ENCODE peak calls at places on chromosomes 7 and 10, in five cellular contexts. E is SJSA1; I is endodermal cell; F is AG04450; O is CD4-positive, alpha-beta T cell. G is an unnamed sample.

GRCh38 chr10:110171032-110171431 is 36.4 kb upstream of the MXI1 start:
- DNase-seq in E (peak), I (peak), F (no peak), O (no peak), G (no peak)

GRCh38 chr10:2921956-2922680 is 145.2 kb upstream of the PFKP start:
- DNase-seq in E (no peak), I (peak), F (no peak), O (no peak), G (no peak)

GRCh38 chr10:58516118-58516517 is 3.4 kb downstream of the BICC1 start:
- DNase-seq in E (no peak), I (no peak), F (no peak), O (no peak), G (no peak)

GRCh38 chr7:103127006-103127405 is 21.9 kb downstream of the NAPEPLD start:
- DNase-seq in E (no peak), I (no peak), F (no peak), O (no peak), G (no peak)

GRCh38 chr10:126062132-126063032 is 166.0 kb downstream of the FANK1 start:
- DNase-seq in E (peak), I (no peak), F (peak), O (no peak), G (peak)

GRCh38 chr7:17943006-17943405 is 2.7 kb upstream of the SNX13 start:
- DNase-seq in E (no peak), I (no peak), F (no peak), O (no peak), G (no peak)

GRCh38 chr10:5518143-5518542 is 6.6 kb upstream of the CALML3 start:
- DNase-seq in E (no peak), I (peak), F (no peak), O (no peak), G (peak)

GRCh38 chr10:43227911-43228782 is 38.7 kb downstream of the RASGEF1A start:
- DNase-seq in E (peak), I (peak), F (no peak), O (no peak), G (peak)

GRCh38 chr10:86130737-86131475 is 235.7 kb downstream of the GRID1 start:
- DNase-seq in E (no peak), I (no peak), F (no peak), O (no peak), G (no peak)

GRCh38 chr7:11492307-11492706 is 339.7 kb downstream of the THSD7A start:
- DNase-seq in E (no peak), I (no peak), F (no peak), O (no peak), G (no peak)

GRCh38 chr7:37957236-37957970 is 37.0 kb downstream of the EPDR1 start:
- DNase-seq in E (no peak), I (no peak), F (no peak), O (no peak), G (no peak)

GRCh38 chr7:12905671-12906070 is 218.2 kb downstream of the ARL4A start:
- DNase-seq in E (no peak), I (no peak), F (no peak), O (no peak), G (no peak)

GRCh38 chr10:33155720-33156638 is 178.5 kb downstream of the NRP1 start:
- DNase-seq in E (peak), I (peak), F (peak), O (peak), G (no peak)

GRCh38 chr10:72083234-72084093 is 4.9 kb downstream of the SPOCK2 start:
- DNase-seq in E (no peak), I (no peak), F (no peak), O (no peak), G (no peak)

GRCh38 chr10:102596506-102596971 is 47.7 kb upstream of the TRIM8 start:
- DNase-seq in E (peak), I (peak), F (no peak), O (no peak), G (peak)

GRCh38 chr10:80501913-80502521 is 35.7 kb upstream of the SH2D4B start:
- DNase-seq in E (peak), I (no peak), F (no peak), O (no peak), G (peak)

GRCh38 chr10:75266945-75267344 is 31.2 kb upstream of the COMTD1 start:
- DNase-seq in E (no peak), I (no peak), F (peak), O (no peak), G (no peak)

GRCh38 chr7:112757337-112757736 is 32.9 kb downstream of the TMEM168 start:
- DNase-seq in E (no peak), I (no peak), F (no peak), O (no peak), G (no peak)

GRCh38 chr10:119233123-119233820 is 25.9 kb downstream of the GRK5 start:
- DNase-seq in E (no peak), I (no peak), F (no peak), O (no peak), G (peak)

GRCh38 chr10:69786791-69787190 is 14.9 kb upstream of the COL13A1 start:
- DNase-seq in E (no peak), I (peak), F (no peak), O (no peak), G (no peak)

GRCh38 chr7:14988941-14989340 is 86.4 kb upstream of the DGKB start:
- DNase-seq in E (no peak), I (no peak), F (no peak), O (no peak), G (no peak)

GRCh38 chr10:63438506-63439498 is 27.0 kb downstream of the JMJD1C start:
- DNase-seq in E (no peak), I (no peak), F (no peak), O (no peak), G (no peak)

GRCh38 chr10:8158439-8159071 is 104.1 kb downstream of the GATA3 start:
- DNase-seq in E (no peak), I (no peak), F (no peak), O (no peak), G (no peak)

GRCh38 chr10:14478639-14479038 is 147.9 kb upstream of the FRMD4A start:
- DNase-seq in E (peak), I (peak), F (peak), O (no peak), G (peak)

GRCh38 chr10:69835875-69836727 is 34.4 kb downstream of the COL13A1 start:
- DNase-seq in E (no peak), I (no peak), F (no peak), O (no peak), G (no peak)

GRCh38 chr7:44449531-44449930 is 40.9 kb downstream of the NUDCD3 start:
- DNase-seq in E (no peak), I (no peak), F (no peak), O (no peak), G (no peak)

GRCh38 chr10:67837519-67838314 is at the start of gene DNAJC12:
- DNase-seq in E (peak), I (no peak), F (peak), O (no peak), G (no peak)

GRCh38 chr7:133770863-133771492 is 356.2 kb upstream of the LRGUK start:
- DNase-seq in E (no peak), I (no peak), F (peak), O (no peak), G (no peak)

GRCh38 chr7:142632291-142633134 is 116.8 kb upstream of the PRSS1 start:
- DNase-seq in E (no peak), I (peak), F (no peak), O (peak), G (no peak)

GRCh38 chr7:66778201-66778600 is 37.7 kb downstream of the RABGEF1 start:
- DNase-seq in E (no peak), I (no peak), F (no peak), O (no peak), G (no peak)

GRCh38 chr7:1392556-1392955 is 66.7 kb downstream of the MICALL2 start:
- DNase-seq in E (no peak), I (no peak), F (no peak), O (no peak), G (no peak)

GRCh38 chr7:1394371-1394770 is 64.9 kb downstream of the MICALL2 start:
- DNase-seq in E (no peak), I (no peak), F (no peak), O (no peak), G (no peak)

GRCh38 chr7:1388936-1389335 is 70.3 kb downstream of the MICALL2 start:
- DNase-seq in E (no peak), I (no peak), F (no peak), O (no peak), G (no peak)

GRCh38 chr7:1393421-1393820 is 65.8 kb downstream of the MICALL2 start:
- DNase-seq in E (no peak), I (no peak), F (no peak), O (no peak), G (no peak)

DNA sequence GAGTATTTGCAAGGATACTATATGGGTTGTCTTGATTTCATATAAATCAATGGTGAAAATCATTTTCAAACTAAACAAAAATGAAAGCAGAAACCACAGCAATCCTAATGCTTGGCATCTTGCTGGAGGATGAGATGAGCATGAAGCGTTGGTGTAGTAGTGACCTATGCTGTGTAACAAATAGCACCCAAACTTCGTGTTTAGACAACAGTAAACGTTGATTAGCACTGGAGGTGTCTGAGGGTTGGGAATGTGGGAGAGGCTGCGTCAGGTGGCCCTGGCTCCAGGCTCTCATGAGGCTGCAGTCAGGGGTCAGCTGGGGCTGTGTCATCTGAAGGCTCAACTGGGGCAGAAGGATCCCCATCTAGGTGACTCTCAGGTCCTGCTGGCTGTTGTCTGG is 67.8 kb downstream of the MICALL2 start:
- DNase-seq in E (no peak), I (no peak), F (no peak), O (no peak), G (no peak)
- H3K27ac ChIP-seq in E (no peak), I (no peak), F (no peak), O (no peak), G (no peak)

GRCh38 chr10:117441366-117441765 is 66.1 kb upstream of the PDZD8 start:
- DNase-seq in E (no peak), I (no peak), F (no peak), O (no peak), G (no peak)
- H3K27ac ChIP-seq in E (no peak), I (no peak), F (no peak), O (no peak), G (peak)

GRCh38 chr10:124704428-124704805 is 39.8 kb downstream of the FAM53B start:
- DNase-seq in E (no peak), I (no peak), F (no peak), O (no peak), G (no peak)

GRCh38 chr10:124705817-124706461 is 38.2 kb downstream of the FAM53B start:
- DNase-seq in E (no peak), I (no peak), F (no peak), O (no peak), G (no peak)

GRCh38 chr10:124706462-124706857 is 37.7 kb downstream of the FAM53B start:
- DNase-seq in E (no peak), I (no peak), F (no peak), O (no peak), G (no peak)

GRCh38 chr10:124703778-124704427 is 40.3 kb downstream of the FAM53B start:
- DNase-seq in E (no peak), I (no peak), F (no peak), O (no peak), G (peak)

GRCh38 chr10:124705021-124705740 is 39.0 kb downstream of the FAM53B start:
- DNase-seq in E (no peak), I (no peak), F (no peak), O (no peak), G (no peak)
- H3K27ac ChIP-seq in E (no peak), I (no peak), F (no peak), O (peak), G (no peak)

DNA sequence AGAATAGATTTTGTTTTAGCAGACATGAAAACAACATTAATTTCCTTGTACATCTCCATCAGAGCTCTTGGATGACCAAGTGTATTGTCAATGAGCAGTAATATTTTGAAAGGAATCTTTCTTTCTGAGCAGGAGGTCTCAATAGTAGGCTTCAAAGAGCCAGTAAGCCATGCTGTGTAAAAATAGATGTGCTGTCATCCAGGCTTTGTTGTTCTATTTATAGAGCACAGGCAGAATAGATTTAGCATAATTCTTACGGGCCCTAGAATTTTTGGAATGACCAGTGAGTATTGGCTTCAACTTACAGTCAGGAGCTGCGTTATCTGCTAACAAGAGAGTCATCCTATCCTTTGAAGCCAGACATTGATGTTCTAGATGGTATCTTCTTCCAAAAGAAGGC is 19.0 kb downstream of the MINPP1 start:
- DNase-seq in E (no peak), I (no peak), F (no peak), O (no peak), G (no peak)
- H3K27ac ChIP-seq in E (no peak), I (no peak), F (no peak), O (no peak), G (peak)

DNA sequence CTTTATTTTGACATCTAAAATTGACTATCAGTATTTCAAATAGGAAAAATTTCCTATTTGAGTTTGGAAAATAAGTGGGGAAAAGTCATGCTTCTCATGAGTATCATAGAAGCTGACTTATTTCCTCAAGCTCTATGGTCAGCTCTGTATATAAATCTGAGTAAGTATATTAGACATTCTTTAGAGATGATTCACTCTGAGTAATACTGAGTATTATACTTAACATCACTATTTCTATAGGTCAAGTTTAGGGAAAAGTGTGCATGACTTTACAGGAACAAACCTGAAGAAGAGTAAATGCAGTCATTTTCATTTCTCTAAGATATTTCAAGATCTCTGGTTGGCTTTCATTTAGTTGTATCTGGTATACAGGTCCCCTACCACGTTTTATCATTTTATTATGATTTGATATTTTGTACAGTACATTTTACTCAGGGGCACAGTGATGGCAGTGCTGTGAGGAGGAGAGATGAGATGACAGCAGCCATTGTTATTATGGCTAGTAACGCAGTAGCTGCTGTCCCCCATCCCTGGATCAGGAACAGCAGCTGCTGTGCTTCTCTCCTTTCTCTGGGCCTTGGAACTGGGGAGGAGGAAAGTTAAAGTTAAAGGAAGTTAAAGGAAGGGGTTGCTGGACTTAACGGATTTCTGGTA is 15.2 kb downstream of the SND1 start:
- DNase-seq in E (no peak), I (no peak), F (no peak), O (no peak), G (no peak)
- H3K27ac ChIP-seq in E (peak), I (no peak), F (peak), O (no peak), G (no peak)

DNA sequence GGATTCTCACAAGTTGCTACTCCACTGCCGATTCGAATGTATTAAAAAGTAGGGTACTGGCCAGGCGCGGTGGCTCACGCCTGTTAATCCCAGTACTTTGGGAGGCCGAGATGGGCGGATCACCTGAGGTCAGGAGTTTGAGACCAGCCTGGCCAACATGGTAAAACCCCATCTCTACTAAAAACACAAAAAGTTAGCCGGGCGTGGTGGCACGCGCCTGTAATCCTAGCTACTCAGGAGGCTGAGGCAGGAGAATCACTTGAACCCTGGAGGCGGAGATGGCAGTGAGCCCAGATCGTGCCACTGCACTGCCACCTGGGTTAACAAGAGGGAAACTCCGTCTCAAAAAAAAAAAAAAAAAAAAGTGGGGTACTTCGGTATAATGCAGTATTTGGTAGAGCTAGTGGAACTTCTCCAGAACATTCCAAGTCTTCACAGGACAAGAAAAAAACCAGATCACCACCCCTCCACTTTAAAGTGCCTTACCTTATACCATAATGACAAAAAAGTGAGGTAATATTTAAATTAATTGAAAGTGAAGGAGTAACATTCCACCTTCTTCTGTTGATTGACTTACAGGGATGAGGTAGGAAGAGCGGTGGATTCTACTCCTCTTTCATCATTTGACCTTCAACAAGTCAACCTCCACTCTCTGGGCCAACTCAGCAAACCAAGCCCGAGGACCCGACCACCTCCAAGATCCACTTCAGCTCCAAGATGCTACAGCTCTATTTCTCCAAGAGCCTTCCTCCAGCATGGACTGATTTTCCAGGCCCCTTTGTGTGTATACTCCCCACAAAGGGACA is 2.0 kb downstream of the BAZ1B start:
- DNase-seq in E (no peak), I (no peak), F (no peak), O (no peak), G (peak)
- H3K27ac ChIP-seq in E (no peak), I (no peak), F (peak), O (peak), G (peak)

GRCh38 chr7:27166475-27167169 is 1.3 kb upstream of the HOXA9 start:
- DNase-seq in E (no peak), I (peak), F (no peak), O (no peak), G (peak)

GRCh38 chr7:27168265-27168947 is 3.1 kb upstream of the HOXA9 start:
- DNase-seq in E (peak), I (peak), F (no peak), O (no peak), G (peak)

GRCh38 chr7:27169658-27170493 is 4.2 kb downstream of the HOXA10 start:
- DNase-seq in E (peak), I (peak), F (no peak), O (no peak), G (peak)

GRCh38 chr7:27167170-27167505 is 1.8 kb upstream of the HOXA9 start:
- DNase-seq in E (peak), I (no peak), F (no peak), O (no peak), G (no peak)

DNA sequence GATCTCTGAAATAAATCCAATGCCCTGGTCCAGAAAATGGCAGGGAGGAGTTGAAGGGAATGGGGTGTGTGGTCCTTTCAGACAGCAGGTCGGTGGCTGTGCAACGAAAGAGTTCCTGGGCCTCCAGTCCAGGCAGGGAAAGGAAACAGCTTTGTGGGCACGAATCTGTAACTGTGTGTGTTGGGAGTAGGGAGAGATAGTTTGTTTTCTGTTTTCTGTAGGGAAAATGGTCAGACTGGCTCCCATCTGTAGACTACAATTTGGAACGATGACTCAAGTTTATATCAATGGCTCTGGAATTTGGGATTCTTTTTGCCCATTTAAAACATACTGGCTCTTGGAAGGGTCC is 2.6 kb upstream of the HOXA9 start:
- DNase-seq in E (peak), I (no peak), F (no peak), O (no peak), G (peak)
- H3K27ac ChIP-seq in E (peak), I (no peak), F (no peak), O (no peak), G (peak)

G was measured in tibial artery.